ENCODE peak calls at places on chromosomes 1 and 21, in nine cellular contexts. One of them, this sample, is unnamed.

GRCh38 chr1:22506130-22506692 is 54.6 kb downstream of the ZBTB40 start:
- DNase-seq in tibial nerve: no peak
- DNase-seq in stomach: no peak
- DNase-seq in suprapubic skin: no peak
- DNase-seq in sigmoid colon: no peak
- DNase-seq in K562: no peak
- DNase-seq in esophagus muscularis mucosa: no peak
- DNase-seq in upper lobe of left lung: no peak
- DNase-seq in ovary: no peak
- DNase-seq in this sample: no peak

GRCh38 chr1:77175230-77175844 is 43.9 kb downstream of the PIGK start:
- DNase-seq in tibial nerve: no peak
- DNase-seq in stomach: no peak
- DNase-seq in suprapubic skin: no peak
- DNase-seq in sigmoid colon: no peak
- DNase-seq in K562: no peak
- DNase-seq in esophagus muscularis mucosa: no peak
- DNase-seq in upper lobe of left lung: no peak
- DNase-seq in ovary: no peak
- DNase-seq in this sample: no peak

GRCh38 chr1:83761084-83761760 is 237.7 kb downstream of the TTLL7 start:
- DNase-seq in tibial nerve: no peak
- DNase-seq in stomach: no peak
- DNase-seq in suprapubic skin: no peak
- DNase-seq in sigmoid colon: no peak
- DNase-seq in K562: no peak
- DNase-seq in esophagus muscularis mucosa: no peak
- DNase-seq in upper lobe of left lung: no peak
- DNase-seq in ovary: no peak
- DNase-seq in this sample: peak; percentile 9

GRCh38 chr1:15344380-15344779 is 65.3 kb upstream of the EFHD2 start:
- DNase-seq in tibial nerve: no peak
- DNase-seq in stomach: no peak
- DNase-seq in suprapubic skin: no peak
- DNase-seq in sigmoid colon: no peak
- DNase-seq in K562: no peak
- DNase-seq in esophagus muscularis mucosa: no peak
- DNase-seq in upper lobe of left lung: no peak
- DNase-seq in ovary: no peak
- DNase-seq in this sample: no peak

GRCh38 chr1:110673197-110673701 is 1.5 kb downstream of the KCNA3 start:
- DNase-seq in tibial nerve: no peak
- DNase-seq in stomach: no peak
- DNase-seq in suprapubic skin: no peak
- DNase-seq in sigmoid colon: no peak
- DNase-seq in K562: no peak
- DNase-seq in esophagus muscularis mucosa: no peak
- DNase-seq in upper lobe of left lung: peak; percentile 20
- DNase-seq in ovary: no peak
- DNase-seq in this sample: no peak

GRCh38 chr1:226407199-226407496 is 745 bp downstream of the PARP1 start:
- DNase-seq in tibial nerve: no peak
- DNase-seq in stomach: no peak
- DNase-seq in suprapubic skin: no peak
- DNase-seq in sigmoid colon: no peak
- DNase-seq in K562: no peak
- DNase-seq in esophagus muscularis mucosa: no peak
- DNase-seq in upper lobe of left lung: no peak
- DNase-seq in ovary: no peak
- DNase-seq in this sample: no peak

GRCh38 chr1:51693420-51694144 is 76.7 kb downstream of the OSBPL9 start:
- DNase-seq in tibial nerve: no peak
- DNase-seq in stomach: no peak
- DNase-seq in suprapubic skin: no peak
- DNase-seq in sigmoid colon: no peak
- DNase-seq in K562: no peak
- DNase-seq in esophagus muscularis mucosa: no peak
- DNase-seq in upper lobe of left lung: no peak
- DNase-seq in ovary: no peak
- DNase-seq in this sample: no peak

GRCh38 chr1:40450491-40451237 is 388 bp downstream of the ZFP69B start:
- DNase-seq in tibial nerve: peak; percentile 6
- DNase-seq in stomach: peak; percentile 31
- DNase-seq in suprapubic skin: no peak
- DNase-seq in sigmoid colon: no peak
- DNase-seq in K562: peak; percentile 71
- DNase-seq in esophagus muscularis mucosa: no peak
- DNase-seq in upper lobe of left lung: peak; percentile 52
- DNase-seq in ovary: no peak
- DNase-seq in this sample: peak; percentile 33

GRCh38 chr1:44553771-44554170 is 120.5 kb downstream of the TMEM53 start:
- DNase-seq in tibial nerve: no peak
- DNase-seq in stomach: no peak
- DNase-seq in suprapubic skin: no peak
- DNase-seq in sigmoid colon: no peak
- DNase-seq in K562: no peak
- DNase-seq in esophagus muscularis mucosa: no peak
- DNase-seq in upper lobe of left lung: no peak
- DNase-seq in ovary: no peak
- DNase-seq in this sample: no peak

GRCh38 chr1:228275435-228276342 is 67.8 kb downstream of the OBSCN start:
- DNase-seq in tibial nerve: peak; percentile 93
- DNase-seq in stomach: peak; percentile 86
- DNase-seq in suprapubic skin: peak; percentile 95
- DNase-seq in sigmoid colon: peak; percentile 96
- DNase-seq in K562: peak; percentile 98
- DNase-seq in esophagus muscularis mucosa: peak; percentile 97
- DNase-seq in upper lobe of left lung: peak; percentile 94
- DNase-seq in ovary: peak; percentile 91
- DNase-seq in this sample: peak; percentile 93

GRCh38 chr1:28642056-28642846 is 616 bp downstream of the TAF12 start:
- DNase-seq in tibial nerve: no peak
- DNase-seq in stomach: no peak
- DNase-seq in suprapubic skin: no peak
- DNase-seq in sigmoid colon: no peak
- DNase-seq in K562: no peak
- DNase-seq in esophagus muscularis mucosa: no peak
- DNase-seq in upper lobe of left lung: no peak
- DNase-seq in ovary: no peak
- DNase-seq in this sample: no peak

GRCh38 chr1:10471411-10472219 is 714 bp downstream of the DFFA start:
- DNase-seq in tibial nerve: no peak
- DNase-seq in stomach: no peak
- DNase-seq in suprapubic skin: no peak
- DNase-seq in sigmoid colon: no peak
- DNase-seq in K562: peak; percentile 27
- DNase-seq in esophagus muscularis mucosa: no peak
- DNase-seq in upper lobe of left lung: no peak
- DNase-seq in ovary: no peak
- DNase-seq in this sample: no peak

GRCh38 chr21:36422279-36423098 is 37.3 kb downstream of the CHAF1B start:
- DNase-seq in tibial nerve: peak; percentile 20
- DNase-seq in stomach: peak; percentile 66
- DNase-seq in suprapubic skin: no peak
- DNase-seq in sigmoid colon: no peak
- DNase-seq in K562: peak; percentile 90
- DNase-seq in esophagus muscularis mucosa: no peak
- DNase-seq in upper lobe of left lung: no peak
- DNase-seq in ovary: no peak
- DNase-seq in this sample: peak; percentile 63

GRCh38 chr1:183600136-183600535 is 9.9 kb upstream of the NCF2 start:
- DNase-seq in tibial nerve: peak; percentile 66
- DNase-seq in stomach: no peak
- DNase-seq in suprapubic skin: no peak
- DNase-seq in sigmoid colon: no peak
- DNase-seq in K562: no peak
- DNase-seq in esophagus muscularis mucosa: no peak
- DNase-seq in upper lobe of left lung: no peak
- DNase-seq in ovary: no peak
- DNase-seq in this sample: no peak

GRCh38 chr1:44512313-44512885 is 107.3 kb downstream of the RNF220 start:
- DNase-seq in tibial nerve: no peak
- DNase-seq in stomach: peak; percentile 53
- DNase-seq in suprapubic skin: no peak
- DNase-seq in sigmoid colon: no peak
- DNase-seq in K562: no peak
- DNase-seq in esophagus muscularis mucosa: no peak
- DNase-seq in upper lobe of left lung: no peak
- DNase-seq in ovary: no peak
- DNase-seq in this sample: no peak

GRCh38 chr1:190373705-190374336 is 103.8 kb downstream of the BRINP3 start:
- DNase-seq in tibial nerve: no peak
- DNase-seq in stomach: no peak
- DNase-seq in suprapubic skin: no peak
- DNase-seq in sigmoid colon: no peak
- DNase-seq in K562: no peak
- DNase-seq in esophagus muscularis mucosa: no peak
- DNase-seq in upper lobe of left lung: no peak
- DNase-seq in ovary: no peak
- DNase-seq in this sample: no peak
- TF ChIP-seq CTCF in tibial nerve: no peak
- TF ChIP-seq CTCF in stomach: peak; percentile 10
- TF ChIP-seq CTCF in suprapubic skin: no peak
- TF ChIP-seq CTCF in sigmoid colon: no peak
- TF ChIP-seq CTCF in K562: peak; percentile 46
- TF ChIP-seq CTCF in esophagus muscularis mucosa: peak; percentile 47
- TF ChIP-seq CTCF in upper lobe of left lung: peak; percentile 24
- TF ChIP-seq CTCF in ovary: no peak
- TF ChIP-seq CTCF in this sample: peak; percentile 45

GRCh38 chr21:42561742-42562141 is 48.1 kb downstream of the SLC37A1 start:
- DNase-seq in tibial nerve: no peak
- DNase-seq in stomach: no peak
- DNase-seq in suprapubic skin: peak; percentile 44
- DNase-seq in sigmoid colon: peak; percentile 29
- DNase-seq in K562: peak; percentile 71
- DNase-seq in esophagus muscularis mucosa: no peak
- DNase-seq in upper lobe of left lung: no peak
- DNase-seq in ovary: no peak
- DNase-seq in this sample: peak; percentile 44
- TF ChIP-seq POLR2A in tibial nerve: no peak
- TF ChIP-seq POLR2A in stomach: no peak
- TF ChIP-seq POLR2A in suprapubic skin: no peak
- TF ChIP-seq POLR2A in sigmoid colon: no peak
- TF ChIP-seq POLR2A in K562: no peak
- TF ChIP-seq POLR2A in esophagus muscularis mucosa: no peak
- TF ChIP-seq POLR2A in upper lobe of left lung: no peak
- TF ChIP-seq POLR2A in ovary: no peak
- TF ChIP-seq POLR2A in this sample: peak; percentile 22

DNA sequence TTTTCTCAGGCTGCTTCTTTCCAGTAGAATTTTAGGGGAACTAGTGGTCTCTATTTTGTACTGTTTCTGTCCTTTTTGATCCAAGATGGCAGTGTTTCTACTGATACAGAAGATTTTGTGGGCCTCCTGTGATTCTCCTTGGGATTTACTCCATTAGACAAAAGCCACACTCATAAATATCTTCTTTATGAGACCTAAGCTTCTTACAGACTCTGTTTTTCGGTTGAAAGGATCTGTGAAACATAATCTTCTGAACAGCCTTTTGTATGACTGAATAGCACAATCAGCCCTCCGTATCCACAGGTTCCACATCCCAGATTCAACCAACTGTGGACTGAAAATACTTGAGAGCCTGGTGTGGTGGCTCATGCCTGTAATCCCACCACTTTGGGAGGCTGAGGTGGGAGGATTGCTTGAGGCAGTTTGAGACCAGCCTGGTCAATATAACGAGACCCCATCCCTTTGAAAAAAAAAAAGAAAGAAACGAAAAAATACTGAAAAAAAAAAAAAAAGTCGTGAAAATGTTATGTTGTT is 10.8 kb upstream of the PSMD4 start:
- DNase-seq in tibial nerve: no peak
- DNase-seq in stomach: no peak
- DNase-seq in suprapubic skin: no peak
- DNase-seq in sigmoid colon: no peak
- DNase-seq in K562: no peak
- DNase-seq in esophagus muscularis mucosa: no peak
- DNase-seq in upper lobe of left lung: no peak
- DNase-seq in ovary: no peak
- DNase-seq in this sample: no peak
- TF ChIP-seq EP300 in tibial nerve: no peak
- TF ChIP-seq EP300 in stomach: no peak
- TF ChIP-seq EP300 in suprapubic skin: no peak
- TF ChIP-seq EP300 in sigmoid colon: no peak
- TF ChIP-seq EP300 in K562: no peak
- TF ChIP-seq EP300 in esophagus muscularis mucosa: no peak
- TF ChIP-seq EP300 in upper lobe of left lung: no peak
- TF ChIP-seq EP300 in ovary: no peak
- TF ChIP-seq EP300 in this sample: no peak

GRCh38 chr1:235057385-235058306 is 71.0 kb downstream of the TOMM20 start:
- DNase-seq in tibial nerve: no peak
- DNase-seq in stomach: no peak
- DNase-seq in suprapubic skin: no peak
- DNase-seq in sigmoid colon: no peak
- DNase-seq in K562: no peak
- DNase-seq in esophagus muscularis mucosa: no peak
- DNase-seq in upper lobe of left lung: no peak
- DNase-seq in ovary: no peak
- DNase-seq in this sample: no peak
- TF ChIP-seq CTCF in tibial nerve: no peak
- TF ChIP-seq CTCF in stomach: no peak
- TF ChIP-seq CTCF in suprapubic skin: no peak
- TF ChIP-seq CTCF in sigmoid colon: no peak
- TF ChIP-seq CTCF in K562: no peak
- TF ChIP-seq CTCF in esophagus muscularis mucosa: no peak
- TF ChIP-seq CTCF in upper lobe of left lung: no peak
- TF ChIP-seq CTCF in ovary: no peak
- TF ChIP-seq CTCF in this sample: no peak

This sample was measured in transverse colon.